ENCODE peak calls at places on chromosomes 4 and X, in four cellular contexts. L, C, X and F are unnamed samples.

GRCh38 chr4:985123-985830 is 1.6 kb upstream of the IDUA start:
- DNase-seq in L (peak), C (peak), X (no peak), F (peak)

GRCh38 chrX:134692990-134693389 is 34.7 kb upstream of the PLAC1 start:
- DNase-seq in L (no peak), C (no peak), X (no peak), F (no peak)

GRCh38 chr4:74675673-74676279 is 118.5 kb downstream of the BTC start:
- DNase-seq in L (no peak), C (no peak), X (no peak), F (no peak)

GRCh38 chrX:39753296-39753996 is 344.3 kb downstream of the BCOR start:
- DNase-seq in L (no peak), C (no peak), X (no peak), F (no peak)

GRCh38 chr4:184845367-184846011 is 19.7 kb upstream of the ACSL1 start:
- DNase-seq in L (no peak), C (no peak), X (no peak), F (no peak)

GRCh38 chrX:30654989-30655607 is 1.9 kb downstream of the GK start:
- DNase-seq in L (no peak), C (no peak), X (no peak), F (no peak)

GRCh38 chr4:174496631-174497442 is 25.5 kb downstream of the HPGD start:
- DNase-seq in L (no peak), C (no peak), X (no peak), F (no peak)

GRCh38 chr4:5710065-5710961 is 688 bp upstream of the EVC start:
- DNase-seq in L (no peak), C (no peak), X (no peak), F (no peak)

GRCh38 chr4:129350800-129351199 is 254.8 kb downstream of the C4orf33 start:
- DNase-seq in L (no peak), C (no peak), X (no peak), F (no peak)

GRCh38 chr4:165006457-165006856 is 25.3 kb upstream of the TRIM60 start:
- DNase-seq in L (no peak), C (no peak), X (no peak), F (no peak)

GRCh38 chr4:4323705-4324534 is 33.9 kb downstream of the ZBTB49 start:
- DNase-seq in L (no peak), C (no peak), X (peak), F (no peak)

GRCh38 chr4:87559090-87559837 is 30.1 kb upstream of the SPARCL1 start:
- DNase-seq in L (no peak), C (no peak), X (no peak), F (peak)

GRCh38 chr4:121339307-121339706 is 41.5 kb downstream of the QRFPR start:
- DNase-seq in L (no peak), C (no peak), X (no peak), F (no peak)

GRCh38 chr4:149161247-149161646 is 654.4 kb downstream of the IQCM start:
- DNase-seq in L (no peak), C (no peak), X (no peak), F (no peak)

GRCh38 chr4:53563824-53564223 is 27.5 kb downstream of the LNX1 start:
- DNase-seq in L (no peak), C (no peak), X (no peak), F (no peak)

GRCh38 chr4:55172694-55173287 is 47.4 kb upstream of the KDR start:
- DNase-seq in L (no peak), C (no peak), X (no peak), F (no peak)

GRCh38 chrX:30821116-30821515 is 67.9 kb downstream of the TAB3 start:
- DNase-seq in L (no peak), C (no peak), X (no peak), F (no peak)

GRCh38 chr4:40586034-40586433 is 43.6 kb downstream of the RBM47 start:
- DNase-seq in L (no peak), C (no peak), X (no peak), F (no peak)

GRCh38 chrX:122119361-122119760 is 1064.7 kb upstream of the GRIA3 start:
- DNase-seq in L (no peak), C (no peak), X (no peak), F (no peak)

GRCh38 chr4:167023359-167023925 is 210.9 kb downstream of the SPOCK3 start:
- DNase-seq in L (no peak), C (no peak), X (no peak), F (no peak)

GRCh38 chr4:102606846-102607440 is 105.8 kb downstream of the NFKB1 start:
- DNase-seq in L (no peak), C (no peak), X (no peak), F (no peak)

GRCh38 chr4:78168029-78168428 is 110.9 kb downstream of the FRAS1 start:
- DNase-seq in L (no peak), C (no peak), X (no peak), F (no peak)

GRCh38 chrX:67724359-67725110 is 180.7 kb downstream of the AR start:
- DNase-seq in L (no peak), C (no peak), X (no peak), F (no peak)

GRCh38 chr4:145609494-145610427 is 9.4 kb upstream of the MMAA start:
- DNase-seq in L (peak), C (peak), X (no peak), F (peak)

GRCh38 chr4:53744446-53745160 is 153.3 kb upstream of the LNX1 start:
- DNase-seq in L (no peak), C (no peak), X (no peak), F (no peak)

GRCh38 chr4:113467581-113467980 is 294.0 kb downstream of the CAMK2D start:
- DNase-seq in L (no peak), C (no peak), X (no peak), F (no peak)

GRCh38 chrX:134542485-134542884 is 82.5 kb downstream of the HPRT1 start:
- DNase-seq in L (no peak), C (no peak), X (no peak), F (no peak)